ENCODE peak calls at places on chromosomes 12 and 14, in ten cellular contexts. One of them, this sample, is unnamed.

GRCh38 chr12:106125351-106126085 is 13.2 kb downstream of the NUAK1 start:
- DNase-seq in AG09309: no peak
- DNase-seq in colonic mucosa: no peak
- DNase-seq in CD4-positive, CD25-positive, alpha-beta regulatory T cell: no peak
- DNase-seq in thyroid gland: no peak
- DNase-seq in fibroblast of lung: no peak
- DNase-seq in SJSA1: no peak
- DNase-seq in fibroblast of pulmonary artery: no peak
- DNase-seq in PC-9: no peak
- DNase-seq in dorsolateral prefrontal cortex: no peak
- DNase-seq in this sample: no peak

GRCh38 chr14:29749327-29749726 is 178.3 kb downstream of the PRKD1 start:
- DNase-seq in AG09309: no peak
- DNase-seq in colonic mucosa: no peak
- DNase-seq in CD4-positive, CD25-positive, alpha-beta regulatory T cell: no peak
- DNase-seq in thyroid gland: no peak
- DNase-seq in fibroblast of lung: peak; percentile 79
- DNase-seq in SJSA1: no peak
- DNase-seq in fibroblast of pulmonary artery: peak; percentile 61
- DNase-seq in PC-9: no peak
- DNase-seq in dorsolateral prefrontal cortex: no peak
- DNase-seq in this sample: peak; percentile 28

GRCh38 chr12:116538682-116539264 is 20.4 kb upstream of the MAP1LC3B2 start:
- DNase-seq in AG09309: no peak
- DNase-seq in colonic mucosa: peak; percentile 58
- DNase-seq in CD4-positive, CD25-positive, alpha-beta regulatory T cell: no peak
- DNase-seq in thyroid gland: no peak
- DNase-seq in fibroblast of lung: no peak
- DNase-seq in SJSA1: no peak
- DNase-seq in fibroblast of pulmonary artery: no peak
- DNase-seq in PC-9: no peak
- DNase-seq in dorsolateral prefrontal cortex: no peak
- DNase-seq in this sample: no peak

GRCh38 chr12:20463920-20464524 is 95.7 kb downstream of the PDE3A start:
- DNase-seq in AG09309: no peak
- DNase-seq in colonic mucosa: no peak
- DNase-seq in CD4-positive, CD25-positive, alpha-beta regulatory T cell: no peak
- DNase-seq in thyroid gland: no peak
- DNase-seq in fibroblast of lung: peak; percentile 47
- DNase-seq in SJSA1: no peak
- DNase-seq in fibroblast of pulmonary artery: peak; percentile 47
- DNase-seq in PC-9: no peak
- DNase-seq in dorsolateral prefrontal cortex: no peak
- DNase-seq in this sample: no peak

GRCh38 chr12:10186299-10186698 is 7.5 kb downstream of the TMEM52B start:
- DNase-seq in AG09309: no peak
- DNase-seq in colonic mucosa: peak; percentile 22
- DNase-seq in CD4-positive, CD25-positive, alpha-beta regulatory T cell: no peak
- DNase-seq in thyroid gland: no peak
- DNase-seq in fibroblast of lung: no peak
- DNase-seq in SJSA1: no peak
- DNase-seq in fibroblast of pulmonary artery: no peak
- DNase-seq in PC-9: no peak
- DNase-seq in dorsolateral prefrontal cortex: no peak
- DNase-seq in this sample: no peak

GRCh38 chr12:1828863-1829262 is 8.5 kb downstream of the LRTM2 start:
- DNase-seq in AG09309: no peak
- DNase-seq in colonic mucosa: no peak
- DNase-seq in CD4-positive, CD25-positive, alpha-beta regulatory T cell: no peak
- DNase-seq in thyroid gland: no peak
- DNase-seq in fibroblast of lung: no peak
- DNase-seq in SJSA1: no peak
- DNase-seq in fibroblast of pulmonary artery: no peak
- DNase-seq in PC-9: no peak
- DNase-seq in dorsolateral prefrontal cortex: no peak
- DNase-seq in this sample: no peak

GRCh38 chr12:47346251-47347019 is 266.7 kb upstream of the AMIGO2 start:
- DNase-seq in AG09309: no peak
- DNase-seq in colonic mucosa: no peak
- DNase-seq in CD4-positive, CD25-positive, alpha-beta regulatory T cell: no peak
- DNase-seq in thyroid gland: no peak
- DNase-seq in fibroblast of lung: no peak
- DNase-seq in SJSA1: no peak
- DNase-seq in fibroblast of pulmonary artery: no peak
- DNase-seq in PC-9: no peak
- DNase-seq in dorsolateral prefrontal cortex: no peak
- DNase-seq in this sample: no peak

GRCh38 chr14:75049136-75049535 is 2.1 kb downstream of the MLH3 start:
- DNase-seq in AG09309: no peak
- DNase-seq in colonic mucosa: no peak
- DNase-seq in CD4-positive, CD25-positive, alpha-beta regulatory T cell: no peak
- DNase-seq in thyroid gland: no peak
- DNase-seq in fibroblast of lung: peak; percentile 5
- DNase-seq in SJSA1: no peak
- DNase-seq in fibroblast of pulmonary artery: no peak
- DNase-seq in PC-9: peak; percentile 34
- DNase-seq in dorsolateral prefrontal cortex: no peak
- DNase-seq in this sample: no peak

GRCh38 chr12:15151141-15152091 is 69.8 kb downstream of the RERG start:
- DNase-seq in AG09309: no peak
- DNase-seq in colonic mucosa: no peak
- DNase-seq in CD4-positive, CD25-positive, alpha-beta regulatory T cell: no peak
- DNase-seq in thyroid gland: no peak
- DNase-seq in fibroblast of lung: peak; percentile 66
- DNase-seq in SJSA1: no peak
- DNase-seq in fibroblast of pulmonary artery: peak; percentile 44
- DNase-seq in PC-9: no peak
- DNase-seq in dorsolateral prefrontal cortex: no peak
- DNase-seq in this sample: no peak

GRCh38 chr12:130677957-130678558 is 38.0 kb downstream of the RIMBP2 start:
- DNase-seq in AG09309: no peak
- DNase-seq in colonic mucosa: peak; percentile 31
- DNase-seq in CD4-positive, CD25-positive, alpha-beta regulatory T cell: no peak
- DNase-seq in thyroid gland: no peak
- DNase-seq in fibroblast of lung: no peak
- DNase-seq in SJSA1: no peak
- DNase-seq in fibroblast of pulmonary artery: no peak
- DNase-seq in PC-9: no peak
- DNase-seq in dorsolateral prefrontal cortex: no peak
- DNase-seq in this sample: no peak

GRCh38 chr12:81329088-81329487 is 251.2 kb downstream of the ACSS3 start:
- DNase-seq in AG09309: no peak
- DNase-seq in colonic mucosa: no peak
- DNase-seq in CD4-positive, CD25-positive, alpha-beta regulatory T cell: no peak
- DNase-seq in thyroid gland: no peak
- DNase-seq in fibroblast of lung: peak; percentile 5
- DNase-seq in SJSA1: no peak
- DNase-seq in fibroblast of pulmonary artery: peak; percentile 6
- DNase-seq in PC-9: no peak
- DNase-seq in dorsolateral prefrontal cortex: no peak
- DNase-seq in this sample: no peak

GRCh38 chr12:6965714-6966113 is 4.8 kb downstream of the PHB2 start:
- DNase-seq in AG09309: no peak
- DNase-seq in colonic mucosa: no peak
- DNase-seq in CD4-positive, CD25-positive, alpha-beta regulatory T cell: no peak
- DNase-seq in thyroid gland: no peak
- DNase-seq in fibroblast of lung: no peak
- DNase-seq in SJSA1: no peak
- DNase-seq in fibroblast of pulmonary artery: no peak
- DNase-seq in PC-9: no peak
- DNase-seq in dorsolateral prefrontal cortex: no peak
- DNase-seq in this sample: no peak

GRCh38 chr12:6963741-6964446 is 6.6 kb downstream of the PHB2 start:
- DNase-seq in AG09309: no peak
- DNase-seq in colonic mucosa: peak; percentile 60
- DNase-seq in CD4-positive, CD25-positive, alpha-beta regulatory T cell: no peak
- DNase-seq in thyroid gland: peak; percentile 42
- DNase-seq in fibroblast of lung: no peak
- DNase-seq in SJSA1: no peak
- DNase-seq in fibroblast of pulmonary artery: no peak
- DNase-seq in PC-9: no peak
- DNase-seq in dorsolateral prefrontal cortex: peak; percentile 39
- DNase-seq in this sample: no peak

GRCh38 chr12:6965026-6965661 is 5.3 kb downstream of the PHB2 start:
- DNase-seq in AG09309: peak; percentile 55
- DNase-seq in colonic mucosa: peak; percentile 95
- DNase-seq in CD4-positive, CD25-positive, alpha-beta regulatory T cell: peak; percentile 87
- DNase-seq in thyroid gland: peak; percentile 86
- DNase-seq in fibroblast of lung: peak; percentile 90
- DNase-seq in SJSA1: peak; percentile 83
- DNase-seq in fibroblast of pulmonary artery: peak; percentile 89
- DNase-seq in PC-9: peak; percentile 88
- DNase-seq in dorsolateral prefrontal cortex: peak; percentile 75
- DNase-seq in this sample: peak; percentile 37

GRCh38 chr12:6963016-6963731 is 7.3 kb downstream of the PHB2 start:
- DNase-seq in AG09309: no peak
- DNase-seq in colonic mucosa: peak; percentile 96
- DNase-seq in CD4-positive, CD25-positive, alpha-beta regulatory T cell: no peak
- DNase-seq in thyroid gland: peak; percentile 96
- DNase-seq in fibroblast of lung: no peak
- DNase-seq in SJSA1: no peak
- DNase-seq in fibroblast of pulmonary artery: no peak
- DNase-seq in PC-9: peak; percentile 89
- DNase-seq in dorsolateral prefrontal cortex: no peak
- DNase-seq in this sample: no peak

GRCh38 chr12:6964605-6965025 is 5.8 kb downstream of the PHB2 start:
- DNase-seq in AG09309: no peak
- DNase-seq in colonic mucosa: no peak
- DNase-seq in CD4-positive, CD25-positive, alpha-beta regulatory T cell: no peak
- DNase-seq in thyroid gland: no peak
- DNase-seq in fibroblast of lung: no peak
- DNase-seq in SJSA1: no peak
- DNase-seq in fibroblast of pulmonary artery: no peak
- DNase-seq in PC-9: no peak
- DNase-seq in dorsolateral prefrontal cortex: peak; percentile 25
- DNase-seq in this sample: no peak
- H3K4me3 ChIP-seq in AG09309: no peak overlapping the region
- H3K4me3 ChIP-seq in colonic mucosa: peak overlapping the region; percentile 57
- H3K4me3 ChIP-seq in CD4-positive, CD25-positive, alpha-beta regulatory T cell: no peak overlapping the region
- H3K4me3 ChIP-seq in thyroid gland: no peak overlapping the region
- H3K4me3 ChIP-seq in fibroblast of lung: no peak overlapping the region
- H3K4me3 ChIP-seq in SJSA1: no peak overlapping the region
- H3K4me3 ChIP-seq in fibroblast of pulmonary artery: no peak overlapping the region
- H3K4me3 ChIP-seq in PC-9: peak overlapping the region; percentile 98
- H3K4me3 ChIP-seq in dorsolateral prefrontal cortex: no peak overlapping the region
- H3K4me3 ChIP-seq in this sample: no peak overlapping the region

DNA sequence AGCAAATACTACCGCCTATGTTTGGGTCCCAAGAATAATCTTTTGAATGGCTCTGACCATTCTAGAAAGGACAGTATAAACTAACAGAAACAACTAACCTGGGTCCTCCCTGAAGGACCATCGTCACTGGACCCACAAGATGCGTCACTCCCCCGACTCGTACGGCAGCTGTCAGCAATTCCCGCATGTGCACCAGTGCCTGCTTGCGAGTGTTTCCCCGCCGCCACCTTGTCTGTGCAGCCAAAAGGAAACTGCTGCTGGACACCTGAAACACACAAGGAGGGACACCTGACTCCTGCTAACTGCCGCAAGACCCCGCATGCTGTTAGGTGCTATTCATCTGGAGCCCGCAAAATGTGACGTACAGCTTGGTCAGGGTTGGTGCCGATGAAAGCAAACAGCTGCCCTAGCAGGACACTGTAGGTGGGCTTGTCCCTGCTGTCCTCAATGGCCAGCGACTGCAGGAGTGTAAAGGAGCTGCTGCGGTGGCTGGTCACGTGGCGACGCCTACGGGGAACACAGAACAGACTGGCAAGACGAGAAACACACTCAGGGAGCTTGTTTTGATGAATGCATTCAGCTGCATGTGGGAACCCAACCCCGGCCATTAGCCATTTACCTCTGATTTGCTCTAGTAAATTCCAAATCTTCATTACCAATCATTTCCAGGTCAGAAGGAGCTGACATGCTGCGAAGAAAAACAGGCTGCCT is 118.0 kb downstream of the TRAFD1 start:
- DNase-seq in AG09309: no peak
- DNase-seq in colonic mucosa: no peak
- DNase-seq in CD4-positive, CD25-positive, alpha-beta regulatory T cell: no peak
- DNase-seq in thyroid gland: peak; percentile 41
- DNase-seq in fibroblast of lung: no peak
- DNase-seq in SJSA1: no peak
- DNase-seq in fibroblast of pulmonary artery: no peak
- DNase-seq in PC-9: no peak
- DNase-seq in dorsolateral prefrontal cortex: peak; percentile 62
- DNase-seq in this sample: no peak
- H3K4me3 ChIP-seq in AG09309: no peak overlapping the region
- H3K4me3 ChIP-seq in colonic mucosa: no peak overlapping the region
- H3K4me3 ChIP-seq in CD4-positive, CD25-positive, alpha-beta regulatory T cell: no peak overlapping the region
- H3K4me3 ChIP-seq in thyroid gland: no peak overlapping the region
- H3K4me3 ChIP-seq in fibroblast of lung: no peak overlapping the region
- H3K4me3 ChIP-seq in SJSA1: no peak overlapping the region
- H3K4me3 ChIP-seq in fibroblast of pulmonary artery: no peak overlapping the region
- H3K4me3 ChIP-seq in PC-9: no peak overlapping the region
- H3K4me3 ChIP-seq in dorsolateral prefrontal cortex: no peak overlapping the region
- H3K4me3 ChIP-seq in this sample: no peak overlapping the region

GRCh38 chr12:5317556-5317955 is 114.4 kb upstream of the NTF3 start:
- DNase-seq in AG09309: no peak
- DNase-seq in colonic mucosa: no peak
- DNase-seq in CD4-positive, CD25-positive, alpha-beta regulatory T cell: no peak
- DNase-seq in thyroid gland: no peak
- DNase-seq in fibroblast of lung: no peak
- DNase-seq in SJSA1: no peak
- DNase-seq in fibroblast of pulmonary artery: no peak
- DNase-seq in PC-9: peak; percentile 8
- DNase-seq in dorsolateral prefrontal cortex: no peak
- DNase-seq in this sample: no peak
- H3K4me3 ChIP-seq in AG09309: no peak overlapping the region
- H3K4me3 ChIP-seq in colonic mucosa: no peak overlapping the region
- H3K4me3 ChIP-seq in CD4-positive, CD25-positive, alpha-beta regulatory T cell: no peak overlapping the region
- H3K4me3 ChIP-seq in thyroid gland: no peak overlapping the region
- H3K4me3 ChIP-seq in fibroblast of lung: no peak overlapping the region
- H3K4me3 ChIP-seq in SJSA1: no peak overlapping the region
- H3K4me3 ChIP-seq in fibroblast of pulmonary artery: no peak overlapping the region
- H3K4me3 ChIP-seq in PC-9: no peak overlapping the region
- H3K4me3 ChIP-seq in dorsolateral prefrontal cortex: no peak overlapping the region
- H3K4me3 ChIP-seq in this sample: no peak overlapping the region

DNA sequence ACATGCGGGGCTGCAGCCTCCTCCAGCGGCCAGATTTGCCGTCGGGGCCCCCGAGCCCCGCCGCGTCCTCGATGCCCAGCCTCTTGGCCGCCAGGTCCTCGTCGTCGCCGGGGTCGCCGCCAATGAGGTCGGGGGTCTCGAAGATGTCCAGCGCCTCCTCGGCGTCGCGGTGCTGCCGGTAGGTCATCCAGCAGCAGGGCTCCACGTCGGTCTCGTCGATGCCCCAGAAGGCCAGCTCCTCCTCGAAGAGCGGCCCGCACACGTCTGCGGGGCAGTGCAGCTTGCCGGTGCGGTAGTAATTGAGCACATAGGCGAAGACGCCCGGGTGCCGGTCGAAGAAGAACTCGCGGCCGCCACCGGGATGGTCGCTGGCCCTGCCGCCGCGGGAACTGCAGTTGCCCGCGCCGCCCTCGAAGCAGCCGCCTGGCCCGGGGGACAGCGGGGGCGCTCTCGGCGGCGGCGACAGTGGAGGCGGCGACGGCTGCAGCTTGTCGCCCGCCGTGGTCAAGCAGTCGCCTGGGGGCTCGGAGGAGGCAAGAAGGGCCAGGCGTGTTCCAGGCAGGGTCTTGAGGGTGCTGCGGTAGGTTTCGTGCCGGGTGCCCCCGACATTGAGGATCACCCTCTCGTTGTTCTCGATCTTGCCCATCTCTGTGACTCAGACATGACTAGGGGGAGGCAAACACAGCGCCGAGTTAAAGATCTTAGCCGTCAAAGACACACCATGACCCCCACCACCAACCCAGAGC is 2.1 kb downstream of the KCNC2 start:
- DNase-seq in AG09309: no peak
- DNase-seq in colonic mucosa: no peak
- DNase-seq in CD4-positive, CD25-positive, alpha-beta regulatory T cell: no peak
- DNase-seq in thyroid gland: no peak
- DNase-seq in fibroblast of lung: no peak
- DNase-seq in SJSA1: no peak
- DNase-seq in fibroblast of pulmonary artery: no peak
- DNase-seq in PC-9: no peak
- DNase-seq in dorsolateral prefrontal cortex: no peak
- DNase-seq in this sample: no peak
- H3K4me3 ChIP-seq in AG09309: no peak overlapping the region
- H3K4me3 ChIP-seq in colonic mucosa: no peak overlapping the region
- H3K4me3 ChIP-seq in CD4-positive, CD25-positive, alpha-beta regulatory T cell: no peak overlapping the region
- H3K4me3 ChIP-seq in thyroid gland: no peak overlapping the region
- H3K4me3 ChIP-seq in fibroblast of lung: no peak overlapping the region
- H3K4me3 ChIP-seq in SJSA1: no peak overlapping the region
- H3K4me3 ChIP-seq in fibroblast of pulmonary artery: no peak overlapping the region
- H3K4me3 ChIP-seq in PC-9: no peak overlapping the region
- H3K4me3 ChIP-seq in dorsolateral prefrontal cortex: peak overlapping the region; percentile 58
- H3K4me3 ChIP-seq in this sample: no peak overlapping the region